ENCODE peak calls at places on chromosomes 5 and 9, in ten cellular contexts. E, U, X, S, L, M, J, O, D and P are unnamed samples.

GRCh38 chr5:9156282-9156681 is 389.6 kb downstream of the SEMA5A start:
- ATAC-seq in E (peak), U (no peak), X (peak), S (no peak), L (no peak), M (peak), J (no peak), O (peak), D (peak), P (peak)

GRCh38 chr5:39519566-39520231 is 94.9 kb upstream of the DAB2 start:
- ATAC-seq in E (peak), U (no peak), X (peak), S (no peak), L (no peak), M (peak), J (no peak), O (peak), D (peak), P (peak)

GRCh38 chr5:40700116-40700822 is 20.6 kb downstream of the PTGER4 start:
- ATAC-seq in E (no peak), U (no peak), X (no peak), S (no peak), L (no peak), M (no peak), J (no peak), O (no peak), D (no peak), P (no peak)

GRCh38 chr5:53110156-53110555 is 599 bp upstream of the MOCS2 start:
- ATAC-seq in E (no peak), U (peak), X (peak), S (no peak), L (peak), M (peak), J (peak), O (no peak), D (no peak), P (no peak)

GRCh38 chr9:37378613-37379004 is 43.9 kb upstream of the GRHPR start:
- ATAC-seq in E (no peak), U (no peak), X (no peak), S (no peak), L (no peak), M (no peak), J (no peak), O (no peak), D (no peak), P (no peak)

GRCh38 chr5:174335682-174336364 is 290.3 kb downstream of the NSG2 start:
- ATAC-seq in E (no peak), U (no peak), X (peak), S (no peak), L (no peak), M (no peak), J (no peak), O (no peak), D (no peak), P (no peak)

GRCh38 chr5:54295658-54296276 is 14.6 kb downstream of the ARL15 start:
- ATAC-seq in E (peak), U (no peak), X (peak), S (no peak), L (no peak), M (peak), J (no peak), O (peak), D (no peak), P (peak)

GRCh38 chr9:23686257-23686656 is 139.8 kb downstream of the ELAVL2 start:
- ATAC-seq in E (no peak), U (no peak), X (no peak), S (no peak), L (no peak), M (no peak), J (no peak), O (no peak), D (no peak), P (no peak)